ENCODE peak calls at places on chromosomes 12 and 14, in nine cellular contexts. One of them, this sample, is unnamed.

GRCh38 chr14:99323603-99324185 is 51.7 kb upstream of the BCL11B start:
- DNase-seq in fibroblast of lung: no peak
- DNase-seq in choroid plexus epithelial cell: no peak
- DNase-seq in left ventricle myocardium inferior: no peak
- DNase-seq in activated B cell treated with CpG ODN at 0.5 μM for 24 hours: no peak
- DNase-seq in endothelial cell: no peak
- DNase-seq in HFF-Myc: no peak
- DNase-seq in CD8-positive, alpha-beta T cell: peak
- DNase-seq in Peyer's patch: no peak
- DNase-seq in this sample: no peak

GRCh38 chr12:2214411-2214810 is 161.6 kb downstream of the CACNA1C start:
- DNase-seq in fibroblast of lung: peak
- DNase-seq in choroid plexus epithelial cell: peak
- DNase-seq in left ventricle myocardium inferior: no peak
- DNase-seq in activated B cell treated with CpG ODN at 0.5 μM for 24 hours: no peak
- DNase-seq in endothelial cell: no peak
- DNase-seq in HFF-Myc: no peak
- DNase-seq in CD8-positive, alpha-beta T cell: no peak
- DNase-seq in Peyer's patch: no peak
- DNase-seq in this sample: no peak

GRCh38 chr12:131833896-131834641 is 5.9 kb downstream of the MMP17 start:
- DNase-seq in fibroblast of lung: peak
- DNase-seq in choroid plexus epithelial cell: peak
- DNase-seq in left ventricle myocardium inferior: no peak
- DNase-seq in activated B cell treated with CpG ODN at 0.5 μM for 24 hours: no peak
- DNase-seq in endothelial cell: no peak
- DNase-seq in HFF-Myc: no peak
- DNase-seq in CD8-positive, alpha-beta T cell: no peak
- DNase-seq in Peyer's patch: peak
- DNase-seq in this sample: no peak

GRCh38 chr12:124474709-124475108 is 92.7 kb downstream of the NCOR2 start:
- DNase-seq in fibroblast of lung: no peak
- DNase-seq in choroid plexus epithelial cell: no peak
- DNase-seq in left ventricle myocardium inferior: peak
- DNase-seq in activated B cell treated with CpG ODN at 0.5 μM for 24 hours: no peak
- DNase-seq in endothelial cell: no peak
- DNase-seq in HFF-Myc: no peak
- DNase-seq in CD8-positive, alpha-beta T cell: no peak
- DNase-seq in Peyer's patch: no peak
- DNase-seq in this sample: no peak

GRCh38 chr12:22229652-22230279 is 104.7 kb downstream of the ST8SIA1 start:
- DNase-seq in fibroblast of lung: peak
- DNase-seq in choroid plexus epithelial cell: peak
- DNase-seq in left ventricle myocardium inferior: no peak
- DNase-seq in activated B cell treated with CpG ODN at 0.5 μM for 24 hours: no peak
- DNase-seq in endothelial cell: no peak
- DNase-seq in HFF-Myc: no peak
- DNase-seq in CD8-positive, alpha-beta T cell: no peak
- DNase-seq in Peyer's patch: no peak
- DNase-seq in this sample: no peak

GRCh38 chr12:67921286-67921685 is 68.0 kb upstream of the IFNG-AS1 start:
- DNase-seq in fibroblast of lung: peak
- DNase-seq in choroid plexus epithelial cell: no peak
- DNase-seq in left ventricle myocardium inferior: no peak
- DNase-seq in activated B cell treated with CpG ODN at 0.5 μM for 24 hours: no peak
- DNase-seq in endothelial cell: no peak
- DNase-seq in HFF-Myc: no peak
- DNase-seq in CD8-positive, alpha-beta T cell: no peak
- DNase-seq in Peyer's patch: no peak
- DNase-seq in this sample: no peak

GRCh38 chr14:96098309-96098998 is 59.3 kb downstream of the C14orf132 start:
- DNase-seq in fibroblast of lung: peak
- DNase-seq in choroid plexus epithelial cell: peak
- DNase-seq in left ventricle myocardium inferior: no peak
- DNase-seq in activated B cell treated with CpG ODN at 0.5 μM for 24 hours: no peak
- DNase-seq in endothelial cell: peak
- DNase-seq in HFF-Myc: peak
- DNase-seq in CD8-positive, alpha-beta T cell: no peak
- DNase-seq in Peyer's patch: no peak
- DNase-seq in this sample: peak

GRCh38 chr12:3134526-3135135 is 57.5 kb downstream of the TSPAN9 start:
- DNase-seq in fibroblast of lung: no peak
- DNase-seq in choroid plexus epithelial cell: no peak
- DNase-seq in left ventricle myocardium inferior: no peak
- DNase-seq in activated B cell treated with CpG ODN at 0.5 μM for 24 hours: no peak
- DNase-seq in endothelial cell: no peak
- DNase-seq in HFF-Myc: no peak
- DNase-seq in CD8-positive, alpha-beta T cell: no peak
- DNase-seq in Peyer's patch: no peak
- DNase-seq in this sample: no peak

GRCh38 chr12:43578782-43579181 is 26.8 kb upstream of the ADAMTS20 start:
- DNase-seq in fibroblast of lung: peak
- DNase-seq in choroid plexus epithelial cell: peak
- DNase-seq in left ventricle myocardium inferior: no peak
- DNase-seq in activated B cell treated with CpG ODN at 0.5 μM for 24 hours: no peak
- DNase-seq in endothelial cell: no peak
- DNase-seq in HFF-Myc: no peak
- DNase-seq in CD8-positive, alpha-beta T cell: no peak
- DNase-seq in Peyer's patch: no peak
- DNase-seq in this sample: no peak

GRCh38 chr14:75793806-75794205 is 132.8 kb downstream of the TTLL5 start:
- DNase-seq in fibroblast of lung: no peak
- DNase-seq in choroid plexus epithelial cell: peak
- DNase-seq in left ventricle myocardium inferior: no peak
- DNase-seq in activated B cell treated with CpG ODN at 0.5 μM for 24 hours: no peak
- DNase-seq in endothelial cell: no peak
- DNase-seq in HFF-Myc: no peak
- DNase-seq in CD8-positive, alpha-beta T cell: no peak
- DNase-seq in Peyer's patch: no peak
- DNase-seq in this sample: no peak
- TF ChIP-seq CTCF in fibroblast of lung: peak
- TF ChIP-seq CTCF in choroid plexus epithelial cell: peak
- TF ChIP-seq CTCF in left ventricle myocardium inferior: peak
- TF ChIP-seq CTCF in activated B cell treated with CpG ODN at 0.5 μM for 24 hours: no peak
- TF ChIP-seq CTCF in endothelial cell: no peak
- TF ChIP-seq CTCF in HFF-Myc: peak
- TF ChIP-seq CTCF in CD8-positive, alpha-beta T cell: no peak
- TF ChIP-seq CTCF in Peyer's patch: no peak
- TF ChIP-seq CTCF in this sample: no peak

GRCh38 chr12:15446798-15447197 is 124.5 kb downstream of the PTPRO start:
- DNase-seq in fibroblast of lung: peak
- DNase-seq in choroid plexus epithelial cell: peak
- DNase-seq in left ventricle myocardium inferior: no peak
- DNase-seq in activated B cell treated with CpG ODN at 0.5 μM for 24 hours: no peak
- DNase-seq in endothelial cell: no peak
- DNase-seq in HFF-Myc: no peak
- DNase-seq in CD8-positive, alpha-beta T cell: no peak
- DNase-seq in Peyer's patch: no peak
- DNase-seq in this sample: no peak
- TF ChIP-seq CTCF in fibroblast of lung: no peak
- TF ChIP-seq CTCF in choroid plexus epithelial cell: no peak
- TF ChIP-seq CTCF in left ventricle myocardium inferior: no peak
- TF ChIP-seq CTCF in activated B cell treated with CpG ODN at 0.5 μM for 24 hours: no peak
- TF ChIP-seq CTCF in endothelial cell: no peak
- TF ChIP-seq CTCF in HFF-Myc: no peak
- TF ChIP-seq CTCF in CD8-positive, alpha-beta T cell: no peak
- TF ChIP-seq CTCF in Peyer's patch: no peak
- TF ChIP-seq CTCF in this sample: no peak

GRCh38 chr12:79119796-79120195 is 255.2 kb downstream of the SYT1 start:
- DNase-seq in fibroblast of lung: no peak
- DNase-seq in choroid plexus epithelial cell: peak
- DNase-seq in left ventricle myocardium inferior: no peak
- DNase-seq in activated B cell treated with CpG ODN at 0.5 μM for 24 hours: no peak
- DNase-seq in endothelial cell: no peak
- DNase-seq in HFF-Myc: no peak
- DNase-seq in CD8-positive, alpha-beta T cell: no peak
- DNase-seq in Peyer's patch: no peak
- DNase-seq in this sample: peak

GRCh38 chr12:79124385-79124784 is 259.8 kb downstream of the SYT1 start:
- DNase-seq in fibroblast of lung: no peak
- DNase-seq in choroid plexus epithelial cell: no peak
- DNase-seq in left ventricle myocardium inferior: no peak
- DNase-seq in activated B cell treated with CpG ODN at 0.5 μM for 24 hours: no peak
- DNase-seq in endothelial cell: no peak
- DNase-seq in HFF-Myc: no peak
- DNase-seq in CD8-positive, alpha-beta T cell: no peak
- DNase-seq in Peyer's patch: no peak
- DNase-seq in this sample: no peak

GRCh38 chr12:79115743-79116142 is 251.2 kb downstream of the SYT1 start:
- DNase-seq in fibroblast of lung: no peak
- DNase-seq in choroid plexus epithelial cell: no peak
- DNase-seq in left ventricle myocardium inferior: no peak
- DNase-seq in activated B cell treated with CpG ODN at 0.5 μM for 24 hours: no peak
- DNase-seq in endothelial cell: no peak
- DNase-seq in HFF-Myc: no peak
- DNase-seq in CD8-positive, alpha-beta T cell: no peak
- DNase-seq in Peyer's patch: no peak
- DNase-seq in this sample: no peak

GRCh38 chr12:79125358-79125757 is 260.8 kb downstream of the SYT1 start:
- DNase-seq in fibroblast of lung: no peak
- DNase-seq in choroid plexus epithelial cell: no peak
- DNase-seq in left ventricle myocardium inferior: no peak
- DNase-seq in activated B cell treated with CpG ODN at 0.5 μM for 24 hours: no peak
- DNase-seq in endothelial cell: no peak
- DNase-seq in HFF-Myc: no peak
- DNase-seq in CD8-positive, alpha-beta T cell: no peak
- DNase-seq in Peyer's patch: no peak
- DNase-seq in this sample: no peak

GRCh38 chr12:79121486-79121885 is 256.9 kb downstream of the SYT1 start:
- DNase-seq in fibroblast of lung: no peak
- DNase-seq in choroid plexus epithelial cell: peak
- DNase-seq in left ventricle myocardium inferior: no peak
- DNase-seq in activated B cell treated with CpG ODN at 0.5 μM for 24 hours: no peak
- DNase-seq in endothelial cell: peak
- DNase-seq in HFF-Myc: no peak
- DNase-seq in CD8-positive, alpha-beta T cell: no peak
- DNase-seq in Peyer's patch: no peak
- DNase-seq in this sample: peak
- TF ChIP-seq CTCF in fibroblast of lung: no peak
- TF ChIP-seq CTCF in choroid plexus epithelial cell: peak
- TF ChIP-seq CTCF in left ventricle myocardium inferior: peak
- TF ChIP-seq CTCF in activated B cell treated with CpG ODN at 0.5 μM for 24 hours: no peak
- TF ChIP-seq CTCF in endothelial cell: peak
- TF ChIP-seq CTCF in HFF-Myc: peak
- TF ChIP-seq CTCF in CD8-positive, alpha-beta T cell: no peak
- TF ChIP-seq CTCF in Peyer's patch: no peak
- TF ChIP-seq CTCF in this sample: peak

DNA sequence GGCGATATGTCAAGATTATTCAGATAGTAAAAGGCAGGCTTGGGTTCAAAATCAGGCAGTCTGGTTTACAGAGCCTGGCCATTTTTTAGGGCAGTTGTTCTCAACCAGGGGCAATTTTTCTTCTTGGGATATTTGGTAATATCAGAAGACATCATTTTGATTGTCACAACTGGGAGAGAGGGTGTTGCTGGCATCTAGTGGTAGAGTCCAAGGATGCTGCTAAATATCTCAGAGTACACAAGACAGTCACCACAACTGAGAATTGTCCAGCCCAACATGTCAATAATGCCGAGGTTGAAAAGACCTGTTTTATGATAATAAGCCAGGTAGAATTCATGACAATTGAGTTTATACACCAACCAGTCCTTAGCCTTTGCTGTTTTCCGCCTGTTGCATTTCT is 733.9 kb downstream of the NRXN3 start:
- DNase-seq in fibroblast of lung: no peak
- DNase-seq in choroid plexus epithelial cell: peak
- DNase-seq in left ventricle myocardium inferior: no peak
- DNase-seq in activated B cell treated with CpG ODN at 0.5 μM for 24 hours: no peak
- DNase-seq in endothelial cell: no peak
- DNase-seq in HFF-Myc: no peak
- DNase-seq in CD8-positive, alpha-beta T cell: no peak
- DNase-seq in Peyer's patch: no peak
- DNase-seq in this sample: no peak
- TF ChIP-seq CTCF in fibroblast of lung: no peak
- TF ChIP-seq CTCF in choroid plexus epithelial cell: peak
- TF ChIP-seq CTCF in left ventricle myocardium inferior: no peak
- TF ChIP-seq CTCF in activated B cell treated with CpG ODN at 0.5 μM for 24 hours: no peak
- TF ChIP-seq CTCF in endothelial cell: no peak
- TF ChIP-seq CTCF in HFF-Myc: no peak
- TF ChIP-seq CTCF in CD8-positive, alpha-beta T cell: no peak
- TF ChIP-seq CTCF in Peyer's patch: no peak
- TF ChIP-seq CTCF in this sample: no peak

GRCh38 chr12:14777271-14777670 is 26.0 kb downstream of the WBP11 start:
- DNase-seq in fibroblast of lung: no peak
- DNase-seq in choroid plexus epithelial cell: no peak
- DNase-seq in left ventricle myocardium inferior: no peak
- DNase-seq in activated B cell treated with CpG ODN at 0.5 μM for 24 hours: no peak
- DNase-seq in endothelial cell: no peak
- DNase-seq in HFF-Myc: no peak
- DNase-seq in CD8-positive, alpha-beta T cell: no peak
- DNase-seq in Peyer's patch: no peak
- DNase-seq in this sample: peak

GRCh38 chr12:14774944-14775651 is 28.2 kb downstream of the WBP11 start:
- DNase-seq in fibroblast of lung: peak
- DNase-seq in choroid plexus epithelial cell: peak
- DNase-seq in left ventricle myocardium inferior: peak
- DNase-seq in activated B cell treated with CpG ODN at 0.5 μM for 24 hours: peak
- DNase-seq in endothelial cell: peak
- DNase-seq in HFF-Myc: no peak
- DNase-seq in CD8-positive, alpha-beta T cell: peak
- DNase-seq in Peyer's patch: peak
- DNase-seq in this sample: peak

GRCh38 chr12:14774074-14774943 is 29.0 kb downstream of the WBP11 start:
- DNase-seq in fibroblast of lung: peak
- DNase-seq in choroid plexus epithelial cell: peak
- DNase-seq in left ventricle myocardium inferior: peak
- DNase-seq in activated B cell treated with CpG ODN at 0.5 μM for 24 hours: peak
- DNase-seq in endothelial cell: peak
- DNase-seq in HFF-Myc: peak
- DNase-seq in CD8-positive, alpha-beta T cell: peak
- DNase-seq in Peyer's patch: peak
- DNase-seq in this sample: peak

GRCh38 chr12:14775652-14776020 is 27.6 kb downstream of the WBP11 start:
- DNase-seq in fibroblast of lung: peak
- DNase-seq in choroid plexus epithelial cell: peak
- DNase-seq in left ventricle myocardium inferior: no peak
- DNase-seq in activated B cell treated with CpG ODN at 0.5 μM for 24 hours: no peak
- DNase-seq in endothelial cell: no peak
- DNase-seq in HFF-Myc: no peak
- DNase-seq in CD8-positive, alpha-beta T cell: no peak
- DNase-seq in Peyer's patch: no peak
- DNase-seq in this sample: no peak

DNA sequence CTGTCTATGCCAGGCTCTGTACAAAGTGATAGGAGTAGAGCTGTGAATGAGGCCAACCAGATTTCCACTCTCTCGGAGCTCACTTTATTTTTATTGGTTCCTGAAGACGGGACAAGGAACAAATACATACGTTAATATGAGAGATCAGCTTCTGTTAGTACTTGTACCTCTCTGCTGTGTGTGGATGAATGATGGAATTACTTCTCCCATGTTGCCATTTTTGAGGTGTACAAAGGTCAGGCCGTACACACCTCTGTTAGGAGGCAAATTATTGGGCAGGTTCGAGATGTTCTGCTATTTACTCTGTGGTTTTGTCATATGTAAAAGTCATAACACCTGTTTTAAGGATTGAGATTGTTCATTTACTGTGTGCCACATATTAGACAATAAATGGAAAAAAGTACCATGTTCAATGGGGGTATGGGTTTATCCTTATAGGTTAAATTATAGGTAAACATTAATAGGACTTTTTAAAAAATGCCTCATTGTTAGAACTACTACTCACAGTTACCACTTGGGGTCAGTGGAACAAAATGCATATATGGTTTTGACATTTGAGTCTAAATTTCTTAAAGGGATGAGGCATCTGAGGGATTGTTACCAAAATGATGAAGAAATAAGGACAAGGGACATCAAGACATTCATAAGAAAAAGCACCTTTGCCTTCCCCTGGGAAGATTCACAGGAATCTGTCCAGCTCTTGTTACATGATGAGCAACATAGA is 26.9 kb downstream of the WBP11 start:
- DNase-seq in fibroblast of lung: no peak
- DNase-seq in choroid plexus epithelial cell: peak
- DNase-seq in left ventricle myocardium inferior: no peak
- DNase-seq in activated B cell treated with CpG ODN at 0.5 μM for 24 hours: no peak
- DNase-seq in endothelial cell: no peak
- DNase-seq in HFF-Myc: no peak
- DNase-seq in CD8-positive, alpha-beta T cell: no peak
- DNase-seq in Peyer's patch: no peak
- DNase-seq in this sample: no peak
- TF ChIP-seq CTCF in fibroblast of lung: no peak
- TF ChIP-seq CTCF in choroid plexus epithelial cell: peak
- TF ChIP-seq CTCF in left ventricle myocardium inferior: peak
- TF ChIP-seq CTCF in activated B cell treated with CpG ODN at 0.5 μM for 24 hours: no peak
- TF ChIP-seq CTCF in endothelial cell: peak
- TF ChIP-seq CTCF in HFF-Myc: no peak
- TF ChIP-seq CTCF in CD8-positive, alpha-beta T cell: peak
- TF ChIP-seq CTCF in Peyer's patch: no peak
- TF ChIP-seq CTCF in this sample: no peak

This sample was measured in Calu3.